ENCODE peak calls at places on chromosomes 11 and 22, in four cellular contexts. One of them, this sample, is unnamed.

GRCh38 chr11:96215094-96215782 is 127.8 kb downstream of the MAML2 start:
- DNase-seq in HepG2: no peak
- DNase-seq in K562: peak; percentile 20
- DNase-seq in SK-N-SH: no peak
- DNase-seq in this sample: no peak

GRCh38 chr11:68033708-68034045 is 3.2 kb downstream of the NDUFS8 start:
- DNase-seq in SK-N-SH: no peak
- DNase-seq in K562: no peak
- DNase-seq in HepG2: no peak
- DNase-seq in this sample: no peak

GRCh38 chr11:116478676-116479075 is 294.1 kb downstream of the BUD13 start:
- DNase-seq in HepG2: no peak
- DNase-seq in SK-N-SH: no peak
- DNase-seq in K562: no peak
- DNase-seq in this sample: no peak

GRCh38 chr11:117559698-117560097 is 232.0 kb downstream of the CEP164 start:
- DNase-seq in K562: no peak
- DNase-seq in HepG2: no peak
- DNase-seq in SK-N-SH: no peak
- DNase-seq in this sample: no peak

GRCh38 chr11:119356349-119357031 is 10.0 kb upstream of the MFRP start:
- DNase-seq in HepG2: no peak
- DNase-seq in K562: peak; percentile 89
- DNase-seq in SK-N-SH: peak; percentile 95
- DNase-seq in this sample: peak; percentile 91

GRCh38 chr11:107769189-107769588 is 57.3 kb upstream of the SLN start:
- DNase-seq in HepG2: peak; percentile 7
- DNase-seq in K562: peak; percentile 18
- DNase-seq in SK-N-SH: no peak
- DNase-seq in this sample: no peak

GRCh38 chr11:9796276-9796675 is 132.4 kb downstream of the SWAP70 start:
- DNase-seq in HepG2: no peak
- DNase-seq in SK-N-SH: no peak
- DNase-seq in K562: no peak
- DNase-seq in this sample: no peak

GRCh38 chr11:381501-382072 is 12.3 kb downstream of the B4GALNT4 start:
- DNase-seq in K562: no peak
- DNase-seq in HepG2: no peak
- DNase-seq in SK-N-SH: no peak
- DNase-seq in this sample: no peak

GRCh38 chr11:48003926-48004325 is 23.6 kb downstream of the PTPRJ start:
- DNase-seq in K562: no peak
- DNase-seq in HepG2: no peak
- DNase-seq in SK-N-SH: no peak
- DNase-seq in this sample: no peak

GRCh38 chr11:133966924-133967598 is 10.3 kb upstream of the IGSF9B start:
- DNase-seq in SK-N-SH: peak; percentile 66
- DNase-seq in K562: peak; percentile 18
- DNase-seq in HepG2: no peak
- DNase-seq in this sample: peak; percentile 85

GRCh38 chr11:88131764-88132470 is 43.3 kb downstream of the RAB38 start:
- DNase-seq in SK-N-SH: no peak
- DNase-seq in K562: no peak
- DNase-seq in HepG2: no peak
- DNase-seq in this sample: no peak

GRCh38 chr11:103659743-103660142 is 376.7 kb upstream of the DDI1 start:
- DNase-seq in K562: no peak
- DNase-seq in HepG2: no peak
- DNase-seq in SK-N-SH: no peak
- DNase-seq in this sample: no peak

GRCh38 chr11:122213111-122213510 is 97.1 kb upstream of the BLID start:
- DNase-seq in K562: no peak
- DNase-seq in HepG2: no peak
- DNase-seq in SK-N-SH: no peak
- DNase-seq in this sample: no peak

GRCh38 chr11:3932698-3933097 is 77.2 kb downstream of the STIM1 start:
- DNase-seq in HepG2: no peak
- DNase-seq in SK-N-SH: no peak
- DNase-seq in K562: no peak
- DNase-seq in this sample: no peak

GRCh38 chr11:6200975-6201374 is 2.0 kb downstream of the OR52W1 start:
- DNase-seq in HepG2: no peak
- DNase-seq in SK-N-SH: no peak
- DNase-seq in K562: no peak
- DNase-seq in this sample: no peak

GRCh38 chr11:117839234-117839882 is 14.8 kb upstream of the FXYD2 start:
- DNase-seq in HepG2: no peak
- DNase-seq in K562: no peak
- DNase-seq in SK-N-SH: no peak
- DNase-seq in this sample: no peak

GRCh38 chr22:40818192-40818746 is 877 bp downstream of the SLC25A17 start:
- DNase-seq in HepG2: no peak
- DNase-seq in SK-N-SH: no peak
- DNase-seq in K562: no peak
- DNase-seq in this sample: no peak

GRCh38 chr11:12410006-12410728 is 32.8 kb downstream of the PARVA start:
- DNase-seq in HepG2: no peak
- DNase-seq in SK-N-SH: peak; percentile 30
- DNase-seq in K562: no peak
- DNase-seq in this sample: peak; percentile 22

GRCh38 chr11:79708319-79708928 is 267.6 kb upstream of the TENM4 start:
- DNase-seq in K562: peak; percentile 3
- DNase-seq in HepG2: peak; percentile 53
- DNase-seq in SK-N-SH: peak; percentile 29
- DNase-seq in this sample: peak; percentile 23

GRCh38 chr22:29690481-29690880 is 29.3 kb upstream of the CABP7 start:
- DNase-seq in SK-N-SH: no peak
- DNase-seq in K562: no peak
- DNase-seq in HepG2: no peak
- DNase-seq in this sample: no peak

GRCh38 chr11:125429174-125429707 is 66.8 kb downstream of the FEZ1 start:
- DNase-seq in SK-N-SH: peak; percentile 74
- DNase-seq in HepG2: peak; percentile 35
- DNase-seq in K562: peak; percentile 80
- DNase-seq in this sample: peak; percentile 90

GRCh38 chr11:66243816-66244215 is 24.6 kb upstream of the RAB1B start:
- DNase-seq in HepG2: no peak
- DNase-seq in SK-N-SH: no peak
- DNase-seq in K562: no peak
- DNase-seq in this sample: no peak

GRCh38 chr11:123235117-123235686 is 40.2 kb upstream of the CLMP start:
- DNase-seq in HepG2: peak; percentile 9
- DNase-seq in SK-N-SH: peak; percentile 68
- DNase-seq in K562: peak; percentile 69
- DNase-seq in this sample: peak; percentile 75

GRCh38 chr11:116851631-116852030 is 14.2 kb upstream of the APOA1 start:
- DNase-seq in SK-N-SH: no peak
- DNase-seq in K562: no peak
- DNase-seq in HepG2: no peak
- DNase-seq in this sample: no peak

GRCh38 chr11:67435031-67435726 is 2.3 kb downstream of the PTPRCAP start:
- DNase-seq in K562: no peak
- DNase-seq in HepG2: no peak
- DNase-seq in SK-N-SH: no peak
- DNase-seq in this sample: no peak

GRCh38 chr22:20420157-20420842 is 17.3 kb downstream of the SCARF2 start:
- DNase-seq in SK-N-SH: no peak
- DNase-seq in K562: no peak
- DNase-seq in HepG2: no peak
- DNase-seq in this sample: no peak

GRCh38 chr11:18191376-18191775 is 18.7 kb downstream of the MRGPRX4 start:
- DNase-seq in HepG2: no peak
- DNase-seq in SK-N-SH: no peak
- DNase-seq in K562: no peak
- DNase-seq in this sample: no peak

GRCh38 chr11:126366064-126366822 is 10.8 kb downstream of the ST3GAL4 start:
- DNase-seq in HepG2: no peak
- DNase-seq in SK-N-SH: no peak
- DNase-seq in K562: no peak
- DNase-seq in this sample: no peak

GRCh38 chr11:91308069-91308468 is 916.5 kb upstream of the FAT3 start:
- DNase-seq in HepG2: no peak
- DNase-seq in SK-N-SH: peak; percentile 12
- DNase-seq in K562: no peak
- DNase-seq in this sample: no peak

GRCh38 chr11:1868636-1869291 is 15.9 kb downstream of the LSP1 start:
- DNase-seq in HepG2: no peak
- DNase-seq in SK-N-SH: no peak
- DNase-seq in K562: no peak
- DNase-seq in this sample: no peak

GRCh38 chr22:22464541-22465054 is 43.9 kb downstream of the ZNF280B start:
- DNase-seq in K562: no peak
- DNase-seq in SK-N-SH: no peak
- DNase-seq in HepG2: no peak
- DNase-seq in this sample: no peak

GRCh38 chr22:22467112-22467511 is 41.4 kb downstream of the ZNF280B start:
- DNase-seq in HepG2: no peak
- DNase-seq in SK-N-SH: no peak
- DNase-seq in K562: no peak
- DNase-seq in this sample: no peak

GRCh38 chr22:22465094-22465602 is 43.4 kb downstream of the ZNF280B start:
- DNase-seq in SK-N-SH: no peak
- DNase-seq in HepG2: no peak
- DNase-seq in K562: no peak
- DNase-seq in this sample: no peak

GRCh38 chr22:22465782-22466181 is 42.8 kb downstream of the ZNF280B start:
- DNase-seq in SK-N-SH: no peak
- DNase-seq in K562: no peak
- DNase-seq in HepG2: no peak
- DNase-seq in this sample: no peak

GRCh38 chr22:22469527-22469926 is 39.0 kb downstream of the ZNF280B start:
- DNase-seq in SK-N-SH: no peak
- DNase-seq in HepG2: no peak
- DNase-seq in K562: no peak
- DNase-seq in this sample: no peak
- TF ChIP-seq FOXJ3 in SK-N-SH: no peak
- TF ChIP-seq FOXJ3 in HepG2: no peak
- TF ChIP-seq FOXJ3 in K562: no peak
- TF ChIP-seq FOXJ3 in this sample: no peak

GRCh38 chr22:25563757-25564319 is 637 bp upstream of the GRK3 start:
- DNase-seq in SK-N-SH: no peak
- DNase-seq in HepG2: peak; percentile 61
- DNase-seq in K562: peak; percentile 8
- DNase-seq in this sample: no peak

GRCh38 chr22:25564320-25564978 is at the start of gene GRK3:
- DNase-seq in SK-N-SH: peak; percentile 95
- DNase-seq in HepG2: no peak
- DNase-seq in K562: peak; percentile 78
- DNase-seq in this sample: peak; percentile 70

GRCh38 chr22:25566812-25567211 is 2.3 kb downstream of the GRK3 start:
- DNase-seq in K562: no peak
- DNase-seq in SK-N-SH: no peak
- DNase-seq in HepG2: no peak
- DNase-seq in this sample: no peak

GRCh38 chr22:25567305-25567704 is 2.8 kb downstream of the GRK3 start:
- DNase-seq in HepG2: no peak
- DNase-seq in K562: peak; percentile 17
- DNase-seq in SK-N-SH: peak; percentile 30
- DNase-seq in this sample: no peak

GRCh38 chr22:25564979-25565677 is 653 bp downstream of the GRK3 start:
- DNase-seq in HepG2: no peak
- DNase-seq in SK-N-SH: peak; percentile 73
- DNase-seq in K562: peak; percentile 11
- DNase-seq in this sample: peak; percentile 61
- TF ChIP-seq FOXJ3 in HepG2: no peak
- TF ChIP-seq FOXJ3 in SK-N-SH: no peak
- TF ChIP-seq FOXJ3 in K562: no peak
- TF ChIP-seq FOXJ3 in this sample: no peak

DNA sequence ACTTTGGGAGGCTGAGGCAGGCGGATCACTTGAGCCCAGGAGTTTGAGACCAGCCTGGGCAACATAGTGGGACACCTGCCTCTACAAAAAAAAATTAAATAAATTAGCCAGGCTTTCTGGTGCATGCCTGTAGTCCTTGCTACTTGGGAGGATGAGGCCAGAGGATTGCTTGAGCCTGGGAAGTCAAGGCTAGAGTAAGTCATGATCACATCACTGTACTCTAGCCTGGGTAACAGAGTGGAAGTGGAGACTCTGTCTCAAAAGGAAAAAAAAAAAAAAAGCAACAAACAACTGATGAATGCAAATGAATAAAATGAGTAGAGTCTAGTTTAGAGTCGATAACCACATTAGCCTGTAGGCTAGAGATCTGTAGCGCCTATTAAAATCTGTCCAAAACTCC is 3.9 kb upstream of the BCL2L13 start:
- DNase-seq in SK-N-SH: no peak
- DNase-seq in K562: peak; percentile 49
- DNase-seq in HepG2: no peak
- DNase-seq in this sample: no peak
- TF ChIP-seq FOXJ3 in SK-N-SH: no peak
- TF ChIP-seq FOXJ3 in K562: no peak
- TF ChIP-seq FOXJ3 in HepG2: no peak
- TF ChIP-seq FOXJ3 in this sample: no peak

DNA sequence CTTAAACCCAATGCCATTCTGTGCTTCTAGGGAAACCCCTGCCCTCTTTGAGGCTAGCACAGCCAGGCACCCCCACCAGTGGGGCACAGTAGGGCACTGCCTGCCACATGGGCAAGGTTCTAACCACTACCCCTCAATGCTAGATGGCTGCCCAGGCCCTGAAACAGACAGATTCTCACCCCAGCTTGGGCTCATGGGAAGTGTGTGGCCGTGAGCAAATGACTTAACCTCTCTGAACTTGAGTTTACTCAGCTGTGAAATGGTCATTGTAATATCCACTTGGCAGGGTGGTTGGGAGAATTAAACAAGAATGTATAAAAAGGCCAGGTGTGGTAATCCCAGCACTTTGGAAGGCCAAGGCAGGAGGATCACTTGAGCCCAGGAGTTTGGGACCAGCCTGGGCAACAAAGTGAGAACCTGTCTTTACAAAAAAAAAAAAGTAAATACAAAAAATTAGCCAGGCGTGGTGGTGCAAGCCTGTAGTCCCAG is 22.4 kb downstream of the C22orf23 start:
- DNase-seq in K562: no peak
- DNase-seq in HepG2: no peak
- DNase-seq in SK-N-SH: no peak
- DNase-seq in this sample: no peak
- TF ChIP-seq FOXJ3 in K562: no peak
- TF ChIP-seq FOXJ3 in HepG2: no peak
- TF ChIP-seq FOXJ3 in SK-N-SH: no peak
- TF ChIP-seq FOXJ3 in this sample: no peak